ENCODE peak calls at places on chromosomes 11 and 22, in eight cellular contexts. D is stomach, H is endodermal cell, J is thoracic aorta, M is uterus, S is GM23338, I is pancreas, A is mammary epithelial cell. Z is an unnamed sample. For H3K4me1, the result is how much of the 10 kb centered on the place peaks cover.

GRCh38 chr11:73350908-73351636 is 25.1 kb upstream of the RELT start:
- DNase-seq in I (peak), S (peak), J (no peak), D (peak), M (no peak), A (peak), H (peak), Z (peak)

GRCh38 chr11:61091373-61092279 is 10.7 kb upstream of the CD5 start:
- DNase-seq in S (no peak), J (no peak), D (no peak), A (peak), H (peak), I (no peak), M (peak), Z (no peak)

GRCh38 chr11:119363081-119363861 is 16.8 kb upstream of the MFRP start:
- DNase-seq in M (peak), A (no peak), H (peak), J (no peak), I (peak), D (no peak), S (peak), Z (no peak)

GRCh38 chr22:42438293-42438650 is 6.1 kb upstream of the NFAM1 start:
- DNase-seq in D (no peak), A (no peak), H (peak), M (no peak), I (no peak), J (no peak), S (peak), Z (no peak)

GRCh38 chr11:78828582-78829520 is 254.2 kb upstream of the NARS2 start:
- DNase-seq in M (no peak), H (no peak), I (no peak), D (no peak), J (no peak), A (peak), S (no peak), Z (no peak)

GRCh38 chr11:47724041-47724729 is 9.0 kb upstream of the AGBL2 start:
- DNase-seq in D (no peak), M (no peak), H (no peak), I (peak), A (peak), S (no peak), J (peak), Z (no peak)

GRCh38 chr11:37286890-37287289 is 688.9 kb upstream of the RAG2 start:
- DNase-seq in I (no peak), J (no peak), S (no peak), H (no peak), D (no peak), M (no peak), A (no peak), Z (no peak)

GRCh38 chr11:14698771-14699170 is 55.2 kb downstream of the PDE3B start:
- DNase-seq in D (no peak), M (no peak), S (peak), A (no peak), H (no peak), J (no peak), I (no peak), Z (no peak)

GRCh38 chr11:995752-996420 is 40.6 kb downstream of the MUC6 start:
- DNase-seq in J (no peak), A (no peak), H (no peak), M (peak), D (no peak), I (peak), S (no peak), Z (no peak)

GRCh38 chr22:26547426-26547825 is 35.2 kb upstream of the TFIP11 start:
- DNase-seq in J (no peak), I (no peak), D (no peak), H (no peak), S (no peak), A (peak), M (no peak), Z (no peak)

GRCh38 chr11:122656073-122656630 is 630 bp downstream of the UBASH3B start:
- DNase-seq in H (no peak), A (peak), I (peak), M (peak), S (peak), D (peak), J (no peak), Z (peak)

GRCh38 chr11:122653911-122654310 is 1.6 kb upstream of the UBASH3B start:
- DNase-seq in M (no peak), S (no peak), I (no peak), A (no peak), D (no peak), H (no peak), J (no peak), Z (no peak)

GRCh38 chr11:122659676-122660571 is 4.4 kb downstream of the UBASH3B start:
- DNase-seq in J (no peak), I (no peak), A (no peak), H (no peak), D (no peak), M (no peak), S (no peak), Z (no peak)

GRCh38 chr11:122655527-122656072 is at the start of gene UBASH3B:
- DNase-seq in S (peak), M (peak), H (peak), I (peak), D (peak), A (peak), J (peak), Z (peak)

DNA sequence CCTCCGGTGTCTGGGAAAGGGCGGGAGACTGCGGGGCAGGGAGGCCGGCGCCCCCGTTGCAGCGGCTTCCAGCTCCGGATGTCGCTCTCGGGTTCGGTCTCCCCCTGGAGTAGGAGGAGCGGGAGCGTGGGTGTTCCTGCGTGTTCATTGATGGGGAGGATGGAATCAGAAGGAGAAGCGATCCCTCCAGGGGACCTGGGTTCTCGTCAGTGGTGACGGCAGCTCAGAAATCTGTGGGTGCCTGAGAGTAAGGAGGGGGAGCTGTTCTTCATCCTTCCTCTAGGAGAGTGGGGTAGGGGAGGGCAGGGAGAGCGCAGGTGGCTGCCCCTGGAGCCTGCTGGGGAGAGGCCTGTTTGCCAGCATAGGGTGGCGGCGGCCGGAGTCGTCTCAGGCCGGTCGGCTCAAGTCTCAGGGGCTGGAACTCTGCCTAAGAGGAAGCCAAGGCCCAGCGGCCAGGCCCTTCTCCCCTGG is 1.1 kb downstream of the UBASH3B start:
- DNase-seq in H (peak), I (peak), A (peak), M (no peak), D (peak), S (peak), J (no peak), Z (peak)
- H3K4me1 ChIP-seq in H (under half), I (under half), A (under half), M (under half), D (under half), S (under half), J (under half), Z (under half)

DNA sequence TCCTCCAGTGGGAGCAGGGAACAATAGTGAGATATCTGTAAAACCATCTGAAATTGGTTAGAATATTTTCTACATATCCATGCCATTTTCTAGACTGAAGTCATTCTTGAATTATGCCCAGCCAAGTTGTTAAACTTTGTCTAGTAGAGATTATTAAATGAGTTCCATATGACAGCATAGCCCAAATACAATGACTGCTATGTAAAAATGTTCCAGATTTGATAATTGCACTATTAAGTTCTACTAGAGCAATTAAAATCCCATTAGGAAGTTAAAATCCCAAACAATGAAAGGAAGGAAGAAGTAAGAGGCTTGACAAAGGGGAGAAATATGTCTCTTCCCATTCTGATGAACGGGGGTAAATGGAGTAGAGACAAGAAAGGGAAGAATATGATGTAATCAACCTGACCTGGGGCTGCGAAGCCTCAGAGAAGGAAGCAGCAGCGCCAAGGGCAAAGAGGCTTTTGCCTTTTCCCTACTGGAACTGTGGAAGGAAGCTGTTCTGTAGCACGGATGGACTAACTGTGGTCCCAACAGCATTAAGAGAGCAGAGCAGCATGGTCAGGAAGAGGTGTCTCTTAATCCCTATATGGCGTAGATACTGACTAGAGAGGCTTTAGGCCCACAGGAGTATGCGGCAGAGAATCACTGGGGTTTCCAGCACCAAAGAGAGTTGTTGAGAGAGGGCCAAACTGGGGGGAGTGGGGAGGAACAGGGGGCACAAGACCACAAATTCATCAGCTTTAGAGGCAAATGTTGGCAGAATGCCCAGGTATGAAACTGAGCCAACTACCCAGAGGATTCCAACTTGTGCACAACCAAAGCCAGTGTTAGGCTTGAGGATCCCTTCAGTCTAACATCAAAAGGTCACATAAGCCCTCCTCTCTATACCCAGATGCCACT is 26.7 kb downstream of the RRP8 start:
- DNase-seq in J (no peak), H (no peak), I (no peak), M (peak), S (peak), D (no peak), A (no peak), Z (no peak)
- H3K27ac ChIP-seq in J (no peak), H (no peak), I (no peak), M (peak), S (no peak), D (peak), A (no peak), Z (peak)

DNA sequence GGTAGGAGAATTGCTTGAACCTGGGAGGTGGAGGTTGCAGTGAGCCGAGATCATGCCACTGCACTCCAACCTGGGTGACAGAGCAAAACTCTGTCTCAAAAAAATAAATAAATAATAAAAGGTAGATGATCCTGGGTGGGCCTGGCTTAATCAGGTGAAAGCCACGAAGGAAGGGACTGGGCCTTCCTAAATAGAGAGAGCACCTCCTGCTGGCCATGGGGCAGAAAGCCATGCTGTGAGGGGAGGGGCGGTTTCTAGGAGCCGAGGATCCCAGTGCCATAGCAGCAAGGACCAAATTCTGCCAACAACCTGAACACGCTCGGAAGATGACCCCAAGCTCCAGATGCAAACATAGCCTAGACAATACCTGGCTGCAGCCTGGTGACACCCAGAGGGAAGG is 24.5 kb upstream of the DGKZ start:
- DNase-seq in M (no peak), H (peak), J (no peak), S (peak), A (no peak), I (peak), D (no peak), Z (no peak)
- TF ChIP-seq CTCF in M (no peak), H (peak), J (no peak), S (peak), A (peak), I (no peak), D (peak), Z (peak)

GRCh38 chr22:22942511-22943329 is 55.1 kb downstream of the IGLL5 start:
- DNase-seq in H (peak), D (peak), M (peak), A (peak), I (peak), S (peak), J (no peak), Z (peak)

GRCh38 chr22:22941831-22942510 is 54.4 kb downstream of the IGLL5 start:
- DNase-seq in H (peak), M (peak), S (no peak), I (peak), A (no peak), D (peak), J (no peak), Z (no peak)

GRCh38 chr22:22939537-22940368 is 52.1 kb downstream of the IGLL5 start:
- DNase-seq in H (peak), I (no peak), D (no peak), M (no peak), S (no peak), J (no peak), A (no peak), Z (no peak)

GRCh38 chr22:22938672-22939536 is 51.3 kb downstream of the IGLL5 start:
- DNase-seq in M (no peak), D (no peak), H (no peak), I (no peak), J (no peak), S (no peak), A (no peak), Z (peak)

DNA sequence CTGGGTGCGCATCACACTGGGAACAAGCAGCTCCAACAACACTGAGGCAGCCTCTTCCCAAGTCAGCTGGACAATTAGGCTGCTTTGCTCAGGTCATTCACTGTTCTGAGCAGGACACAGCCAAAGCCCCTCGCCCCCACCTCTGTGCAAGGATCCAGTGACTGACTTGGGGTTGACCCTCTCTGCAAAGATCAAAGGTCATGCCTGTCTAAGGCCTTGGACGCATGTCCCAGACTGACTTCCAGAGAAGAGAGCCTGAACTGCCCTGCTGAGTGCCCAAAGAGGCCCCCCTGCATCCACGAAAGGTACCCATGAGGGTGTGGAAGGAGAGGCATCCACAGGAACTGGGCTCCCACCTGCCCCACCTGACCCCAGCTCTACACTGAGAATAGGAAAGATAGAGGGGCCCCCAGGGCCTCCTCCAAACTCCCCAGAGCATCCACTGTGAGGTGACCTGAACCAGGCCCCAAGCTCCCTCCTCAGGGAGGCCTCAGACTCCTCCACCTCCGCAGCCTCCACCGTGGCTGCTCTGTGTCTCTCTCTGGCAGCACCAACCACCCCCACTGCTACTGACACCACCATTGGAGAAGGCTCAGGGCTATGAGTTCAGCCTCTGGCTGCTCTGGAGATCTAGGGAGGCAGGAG is 53.5 kb downstream of the IGLL5 start:
- DNase-seq in D (peak), A (no peak), M (peak), J (no peak), S (no peak), H (peak), I (no peak), Z (no peak)
- H3K4me1 ChIP-seq in D (under half), A (under half), M (under half), J (under half), S (under half), H (under half), I (under half), Z (under half)

Z was measured in left ventricle myocardium inferior.